ENCODE peak calls at places on chromosomes 6 and 20, in five cellular contexts. J is H1, Q is GM12878, L is K562, V is HepG2. R is an unnamed sample.

GRCh38 chr6:26251354-26252081 is 113.5 kb upstream of the BTN3A2 start:
- DNase-seq in J (peak; percentile 86), L (no peak), V (no peak), Q (peak; percentile 98), R (peak; percentile 79)

GRCh38 chr6:41638801-41639555 is 710 bp downstream of the MDFI start:
- DNase-seq in L (no peak), J (peak; percentile 81), V (no peak), Q (no peak), R (peak; percentile 57)

GRCh38 chr6:120938876-120939231 is 395.4 kb downstream of the TBC1D32 start:
- DNase-seq in Q (peak; percentile 60), J (no peak), L (no peak), V (no peak), R (no peak)

GRCh38 chr6:45650527-45651135 is 272.9 kb upstream of the SUPT3H start:
- DNase-seq in L (no peak), V (no peak), Q (no peak), J (no peak), R (no peak)

GRCh38 chr20:35721219-35721618 is 20.8 kb downstream of the RBM39 start:
- DNase-seq in L (no peak), Q (no peak), V (no peak), J (no peak), R (no peak)

GRCh38 chr20:63477061-63477616 is 4.7 kb upstream of the KCNQ2 start:
- DNase-seq in V (no peak), J (no peak), Q (no peak), L (no peak), R (no peak)

GRCh38 chr6:882084-882598 is 189.2 kb upstream of the EXOC2 start:
- DNase-seq in Q (no peak), J (no peak), V (no peak), L (no peak), R (no peak)

GRCh38 chr6:148698671-148699180 is 48.1 kb upstream of the UST start:
- DNase-seq in Q (no peak), J (no peak), L (no peak), V (no peak), R (no peak)

GRCh38 chr20:4916991-4917881 is 84.1 kb downstream of the SLC23A2 start:
- DNase-seq in Q (no peak), J (no peak), L (no peak), V (no peak), R (no peak)

GRCh38 chr20:2750343-2751251 is 49.8 kb downstream of the CPXM1 start:
- DNase-seq in V (peak; percentile 59), L (peak; percentile 37), J (peak; percentile 80), Q (no peak), R (peak; percentile 71)

GRCh38 chr6:122068291-122068769 is 331.1 kb upstream of the HSF2 start:
- DNase-seq in Q (no peak), L (no peak), V (no peak), J (no peak), R (no peak)

GRCh38 chr6:128822271-128822670 is 60.7 kb upstream of the LAMA2 start:
- DNase-seq in J (no peak), L (no peak), Q (no peak), V (no peak), R (no peak)

GRCh38 chr20:57199656-57200405 is 66.6 kb downstream of the BMP7 start:
- DNase-seq in J (no peak), L (no peak), Q (no peak), V (no peak), R (no peak)

GRCh38 chr20:62755817-62756724 is 40.2 kb upstream of the MRGBP start:
- DNase-seq in J (no peak), Q (no peak), L (no peak), V (no peak), R (no peak)

GRCh38 chr6:292506-293184 is 358 bp downstream of the DUSP22 start:
- DNase-seq in Q (peak; percentile 93), L (peak; percentile 82), V (peak; percentile 51), J (no peak), R (peak; percentile 64)

GRCh38 chr6:25413506-25413905 is 134.3 kb downstream of the CARMIL1 start:
- DNase-seq in Q (no peak), J (no peak), L (no peak), V (no peak), R (no peak)

GRCh38 chr6:31092769-31093505 is 19.4 kb downstream of the C6orf15 start:
- DNase-seq in L (no peak), V (peak; percentile 74), Q (no peak), J (no peak), R (no peak)

GRCh38 chr6:75117701-75118100 is 88.2 kb downstream of the COL12A1 start:
- DNase-seq in Q (no peak), V (no peak), J (no peak), L (no peak), R (no peak)

GRCh38 chr20:8656335-8656734 is 412.6 kb upstream of the PLCB4 start:
- DNase-seq in L (no peak), J (no peak), Q (no peak), V (peak; percentile 14), R (no peak)

GRCh38 chr6:8441452-8441851 is 6.1 kb upstream of the SLC35B3 start:
- DNase-seq in L (no peak), J (no peak), Q (no peak), V (no peak), R (no peak)

GRCh38 chr6:113994934-113995342 is 24.0 kb upstream of the HDAC2 start:
- DNase-seq in J (peak; percentile 51), L (peak; percentile 22), Q (no peak), V (peak; percentile 87), R (peak; percentile 50)

GRCh38 chr6:142903806-142904205 is 41.2 kb downstream of the HIVEP2 start:
- DNase-seq in J (no peak), V (no peak), Q (no peak), L (no peak), R (no peak)

GRCh38 chr6:135493218-135493961 is 4.2 kb downstream of the AHI1 start:
- DNase-seq in L (no peak), Q (no peak), J (no peak), V (no peak), R (no peak)

GRCh38 chr6:34531580-34532201 is 24.4 kb downstream of the SPDEF start:
- DNase-seq in V (no peak), Q (peak; percentile 17), L (peak; percentile 58), J (peak; percentile 80), R (peak; percentile 95)

GRCh38 chr6:391559-392440 is at the start of gene IRF4:
- DNase-seq in L (no peak), V (no peak), Q (no peak), J (peak; percentile 84), R (peak; percentile 55)

GRCh38 chr6:33277663-33278391 is 904 bp downstream of the B3GALT4 start:
- DNase-seq in Q (no peak), J (peak; percentile 65), V (no peak), L (peak; percentile 48), R (peak; percentile 32)

GRCh38 chr20:44752099-44752931 is 6.7 kb downstream of the KCNK15 start:
- DNase-seq in V (no peak), Q (no peak), L (no peak), J (no peak), R (no peak)

GRCh38 chr6:15527838-15528617 is 134.8 kb downstream of the DTNBP1 start:
- DNase-seq in Q (no peak), J (peak; percentile 45), V (no peak), L (no peak), R (no peak)

GRCh38 chr6:13406051-13406477 is 77.7 kb upstream of the TBC1D7 start:
- DNase-seq in V (peak; percentile 52), Q (no peak), J (no peak), L (no peak), R (no peak)

GRCh38 chr6:42378125-42378524 is 73.6 kb downstream of the TRERF1 start:
- DNase-seq in L (no peak), V (no peak), Q (no peak), J (no peak), R (no peak)

GRCh38 chr6:161226005-161226964 is 47.6 kb downstream of the AGPAT4 start:
- DNase-seq in J (no peak), Q (no peak), V (no peak), L (peak; percentile 91), R (no peak)

DNA sequence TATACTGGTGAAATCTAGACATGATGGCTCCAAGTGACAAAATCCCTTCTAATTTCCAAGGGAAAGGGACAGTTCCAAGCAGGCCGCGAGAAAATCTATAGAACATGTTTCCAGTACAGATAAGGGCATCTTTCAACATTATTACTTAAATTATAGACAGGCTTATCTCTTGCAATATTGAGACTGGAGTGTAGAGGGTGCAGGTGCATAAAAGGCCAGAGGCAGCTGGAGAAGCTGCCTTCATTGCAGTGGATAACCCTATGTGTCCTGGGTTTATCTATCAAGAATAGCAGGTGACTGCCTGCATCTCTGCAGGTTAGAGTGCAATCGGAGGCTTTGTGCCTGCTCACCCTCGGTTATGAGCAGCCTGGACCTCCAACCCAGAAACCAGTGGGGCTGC is 28.7 kb upstream of the ECI2 start:
- DNase-seq in L (no peak), J (no peak), V (no peak), Q (no peak), R (no peak)
- TF ChIP-seq CREB1 in L (no peak), J (no peak), V (no peak), Q (no peak), R (no peak)

GRCh38 chr20:48605364-48606116 is 222.3 kb downstream of the PREX1 start:
- DNase-seq in J (no peak), V (no peak), Q (no peak), L (no peak), R (peak; percentile 1)
- TF ChIP-seq ATF3 in J (no peak), V (no peak), Q (no peak), L (no peak), R (no peak)

DNA sequence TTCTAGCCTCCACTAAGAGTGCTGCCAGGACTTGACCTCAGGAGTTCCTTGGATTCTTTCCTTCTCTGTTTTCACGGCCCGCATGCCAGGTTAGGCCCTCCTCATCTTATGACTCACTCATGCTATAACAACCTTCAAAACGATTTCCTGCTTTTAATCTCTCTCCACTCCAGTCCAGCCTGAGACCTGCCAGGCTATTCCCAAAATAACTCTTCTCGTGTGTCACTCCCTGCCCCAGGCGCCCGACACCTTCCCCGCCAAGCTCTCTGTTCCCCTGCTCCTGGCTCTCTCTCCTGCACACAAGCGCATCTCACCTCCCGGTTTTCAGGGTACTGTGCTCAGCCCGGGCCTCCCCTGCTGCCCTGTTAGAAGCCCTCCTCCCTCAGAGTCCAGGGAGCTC is 64.1 kb upstream of the RPS6KA2 start:
- DNase-seq in L (no peak), V (no peak), J (no peak), Q (no peak), R (no peak)
- TF ChIP-seq CREB1 in L (no peak), V (no peak), J (no peak), Q (no peak), R (no peak)

GRCh38 chr6:12261502-12261901 is 28.7 kb upstream of the EDN1 start:
- DNase-seq in Q (peak; percentile 26), V (no peak), L (no peak), J (no peak), R (no peak)
- TF ChIP-seq ATF3 in Q (no peak), V (no peak), L (peak; percentile 40), J (no peak), R (no peak)

GRCh38 chr20:18276821-18277220 is 11.5 kb upstream of the ZNF133 start:
- DNase-seq in V (peak; percentile 75), L (peak; percentile 23), Q (no peak), J (peak; percentile 88), R (peak; percentile 83)
- TF ChIP-seq CREB1 in V (no peak), L (no peak), Q (no peak), J (no peak), R (no peak)